ENCODE peak calls at places on chromosomes 13 and 19, in four cellular contexts. K is stomach, Y is K562, N is H54. C is an unnamed sample.

GRCh38 chr13:98454389-98454881 is 122.5 kb downstream of the STK24 start:
- DNase-seq in N (no peak), Y (no peak), K (no peak), C (no peak)

GRCh38 chr13:59201836-59202235 is 961.9 kb downstream of the DIAPH3 start:
- DNase-seq in Y (no peak), K (no peak), N (no peak), C (no peak)

GRCh38 chr19:45177817-45178261 is at the start of gene TRAPPC6A:
- DNase-seq in Y (no peak), K (peak), N (peak), C (peak)

GRCh38 chr13:110187501-110188161 is 119.3 kb downstream of the COL4A1 start:
- DNase-seq in K (no peak), Y (no peak), N (peak), C (no peak)

GRCh38 chr19:679418-680286 is 3.5 kb downstream of the FSTL3 start:
- DNase-seq in N (peak), Y (peak), K (peak), C (peak)

GRCh38 chr13:23385931-23386330 is 47.6 kb downstream of the SACS start:
- DNase-seq in N (no peak), Y (no peak), K (no peak), C (no peak)

GRCh38 chr19:27974082-27974513 is 1238.9 kb downstream of the UQCRFS1 start:
- DNase-seq in N (no peak), K (peak), Y (peak), C (peak)

GRCh38 chr13:77213644-77214043 is 113.2 kb downstream of the MYCBP2 start:
- DNase-seq in K (no peak), Y (no peak), N (no peak), C (no peak)

GRCh38 chr13:93227280-93227905 is 786 bp downstream of the GPC6 start:
- DNase-seq in Y (peak), K (no peak), N (peak), C (no peak)

GRCh38 chr19:16040642-16041041 is 35.7 kb upstream of the TPM4 start:
- DNase-seq in K (no peak), N (no peak), Y (no peak), C (no peak)

GRCh38 chr13:103002279-103002678 is 63.9 kb downstream of the SLC10A2 start:
- DNase-seq in N (no peak), K (no peak), Y (no peak), C (no peak)

GRCh38 chr19:54208784-54209057 is 8.1 kb downstream of the RPS9 start:
- DNase-seq in K (no peak), Y (no peak), N (no peak), C (no peak)

GRCh38 chr13:46607768-46608553 is 55.0 kb downstream of the LRCH1 start:
- DNase-seq in K (no peak), Y (no peak), N (no peak), C (peak)

GRCh38 chr19:46466536-46467199 is 4.7 kb downstream of the PNMA8A start:
- DNase-seq in Y (no peak), K (no peak), N (peak), C (no peak)

GRCh38 chr13:74134777-74135305 is 637 bp upstream of the KLF12 start:
- DNase-seq in N (peak), K (peak), Y (peak), C (no peak)

GRCh38 chr19:6381030-6381750 is 5.5 kb upstream of the PSPN start:
- DNase-seq in N (no peak), K (no peak), Y (peak), C (no peak)

GRCh38 chr19:58558066-58558622 is at the start of gene UBE2M:
- DNase-seq in Y (peak), N (no peak), K (peak), C (no peak)

GRCh38 chr13:48235100-48235813 is 2.3 kb downstream of the ITM2B start:
- DNase-seq in Y (no peak), N (no peak), K (peak), C (peak)

GRCh38 chr13:38350114-38350617 is 515 bp downstream of the UFM1 start:
- DNase-seq in N (peak), K (peak), Y (peak), C (peak)

GRCh38 chr13:38346764-38347163 is 2.9 kb upstream of the UFM1 start:
- DNase-seq in Y (no peak), K (no peak), N (no peak), C (no peak)

GRCh38 chr13:38348890-38349289 is 761 bp upstream of the UFM1 start:
- DNase-seq in Y (no peak), N (no peak), K (no peak), C (no peak)

DNA sequence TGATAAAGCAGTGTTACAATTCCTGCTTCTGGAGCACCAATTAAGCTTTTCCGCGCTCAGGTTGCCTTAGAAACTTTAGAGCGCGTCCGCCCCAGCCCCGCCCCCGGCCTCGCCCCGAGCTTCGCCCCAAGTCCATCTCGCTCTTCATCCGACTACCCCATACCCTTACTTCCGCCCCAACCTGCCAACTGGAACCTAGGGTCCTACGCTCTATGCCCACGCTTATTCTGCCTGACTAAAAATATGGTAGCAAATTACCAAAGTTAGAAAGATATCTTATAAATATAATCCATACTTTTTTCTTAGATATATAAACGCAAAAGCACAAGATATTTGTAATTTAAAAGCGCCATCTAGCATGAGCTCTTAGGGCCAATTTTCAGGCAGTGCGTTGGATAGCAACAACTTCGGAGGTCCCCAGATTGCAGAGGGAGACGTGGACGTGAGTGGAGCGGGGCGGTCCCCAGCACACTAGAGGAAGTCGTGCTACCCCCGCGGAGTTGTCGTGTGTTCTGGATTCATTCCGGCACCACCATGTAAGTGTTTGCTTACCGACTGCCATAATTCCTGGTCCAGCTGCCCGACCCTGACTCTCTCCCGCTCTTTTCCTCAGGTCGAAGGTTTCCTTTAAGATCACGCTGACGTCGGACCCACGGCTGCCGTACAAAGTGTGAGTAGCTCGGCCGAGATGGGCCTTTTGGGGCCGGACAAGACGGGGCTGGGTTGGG is at the start of gene UFM1:
- DNase-seq in N (peak), Y (peak), K (peak), C (peak)
- TF ChIP-seq POLR2A in N (peak), Y (peak), K (no peak), C (peak)

GRCh38 chr19:39435499-39436349 is at the start of gene RPS16:
- DNase-seq in N (peak), K (peak), Y (peak), C (peak)
- TF ChIP-seq POLR2A in N (peak), K (no peak), Y (peak), C (peak)

DNA sequence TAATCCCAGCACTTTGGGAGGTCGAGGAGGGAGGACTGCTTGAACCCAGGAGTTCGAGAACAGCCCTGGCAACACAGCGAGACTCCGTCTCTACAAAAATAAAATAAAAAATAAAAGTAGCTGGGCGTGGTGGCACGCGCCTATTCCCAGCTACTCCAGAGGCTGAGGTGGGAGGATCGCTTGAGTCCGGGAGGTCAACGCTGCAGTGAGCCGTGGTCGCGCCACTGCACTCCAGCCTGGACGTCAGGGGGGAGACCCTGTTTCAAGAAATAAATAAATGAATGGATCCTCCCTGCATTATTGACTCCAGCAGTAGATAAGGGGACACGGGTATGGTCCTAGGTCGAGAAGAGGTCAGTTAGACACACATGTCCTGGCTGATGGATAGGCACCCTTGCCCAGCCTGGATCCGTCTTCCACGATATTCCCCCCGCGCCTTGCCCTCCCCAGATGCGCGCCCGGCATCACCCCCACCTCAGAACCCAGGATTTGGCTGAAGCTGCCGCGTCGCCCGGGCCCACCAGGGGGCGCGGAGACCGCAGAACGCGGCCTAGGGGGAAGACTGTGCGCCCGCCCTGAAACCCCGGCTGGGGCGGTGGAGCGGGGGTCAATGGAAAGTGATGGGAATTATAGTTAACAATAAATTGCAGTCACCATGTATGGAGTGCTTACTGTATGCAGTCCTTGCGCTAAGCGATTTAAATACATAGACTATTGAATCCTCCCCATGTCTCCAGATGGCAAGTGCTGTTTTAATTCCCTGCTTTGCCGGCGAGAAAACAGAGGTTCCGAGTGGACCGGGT is 2.1 kb upstream of the HOOK2 start:
- DNase-seq in N (peak), K (peak), Y (peak), C (peak)
- TF ChIP-seq POLR2A in N (no peak), K (no peak), Y (no peak), C (peak)

GRCh38 chr13:113838711-113839201 is 25.1 kb downstream of the GAS6 start:
- DNase-seq in Y (no peak), K (no peak), N (no peak), C (no peak)

GRCh38 chr13:113834496-113835200 is 29.2 kb downstream of the GAS6 start:
- DNase-seq in Y (no peak), K (no peak), N (no peak), C (no peak)

GRCh38 chr13:113837554-113838355 is 26.1 kb downstream of the GAS6 start:
- DNase-seq in Y (peak), N (peak), K (peak), C (peak)

GRCh38 chr13:113835461-113836274 is 28.2 kb downstream of the GAS6 start:
- DNase-seq in N (peak), K (no peak), Y (no peak), C (no peak)

GRCh38 chr13:113836917-113837553 is 26.8 kb downstream of the GAS6 start:
- DNase-seq in K (peak), N (peak), Y (no peak), C (peak)
- TF ChIP-seq POLR2A in K (no peak), N (no peak), Y (no peak), C (no peak)